ENCODE peak calls at places on chromosomes 11 and 22, in six cellular contexts. One of them, this sample, is unnamed.

GRCh38 chr11:10455637-10456487 is 798 bp downstream of the AMPD3 start:
- DNase-seq in endothelial cell of umbilical vein: peak
- DNase-seq in suprapubic skin: no peak
- DNase-seq in effector CD4-positive, alpha-beta T cell: peak
- DNase-seq in A172: peak
- DNase-seq in A549: peak
- DNase-seq in this sample: no peak

GRCh38 chr11:35288817-35289541 is 130.4 kb downstream of the SLC1A2 start:
- DNase-seq in suprapubic skin: no peak
- DNase-seq in endothelial cell of umbilical vein: no peak
- DNase-seq in effector CD4-positive, alpha-beta T cell: no peak
- DNase-seq in A172: peak
- DNase-seq in A549: no peak
- DNase-seq in this sample: no peak

GRCh38 chr11:38593649-38594048 is 1995.6 kb upstream of the RAG2 start:
- DNase-seq in A172: no peak
- DNase-seq in effector CD4-positive, alpha-beta T cell: no peak
- DNase-seq in suprapubic skin: no peak
- DNase-seq in A549: no peak
- DNase-seq in endothelial cell of umbilical vein: no peak
- DNase-seq in this sample: no peak

GRCh38 chr11:29527391-29527936 is 489.4 kb downstream of the KCNA4 start:
- DNase-seq in endothelial cell of umbilical vein: peak
- DNase-seq in A549: peak
- DNase-seq in effector CD4-positive, alpha-beta T cell: no peak
- DNase-seq in suprapubic skin: no peak
- DNase-seq in A172: peak
- DNase-seq in this sample: no peak

GRCh38 chr11:64101461-64101860 is 64.5 kb downstream of the MACROD1 start:
- DNase-seq in suprapubic skin: no peak
- DNase-seq in A172: no peak
- DNase-seq in effector CD4-positive, alpha-beta T cell: no peak
- DNase-seq in A549: no peak
- DNase-seq in endothelial cell of umbilical vein: no peak
- DNase-seq in this sample: no peak

GRCh38 chr22:23207786-23208325 is 27.5 kb downstream of the BCR start:
- DNase-seq in A172: no peak
- DNase-seq in suprapubic skin: no peak
- DNase-seq in effector CD4-positive, alpha-beta T cell: no peak
- DNase-seq in endothelial cell of umbilical vein: no peak
- DNase-seq in A549: no peak
- DNase-seq in this sample: no peak

GRCh38 chr11:57491371-57492061 is 24.0 kb downstream of the SLC43A1 start:
- DNase-seq in effector CD4-positive, alpha-beta T cell: peak
- DNase-seq in suprapubic skin: no peak
- DNase-seq in A549: peak
- DNase-seq in A172: no peak
- DNase-seq in endothelial cell of umbilical vein: peak
- DNase-seq in this sample: no peak

GRCh38 chr22:32466496-32466895 is 2.2 kb upstream of the BPIFC start:
- DNase-seq in endothelial cell of umbilical vein: no peak
- DNase-seq in A172: no peak
- DNase-seq in suprapubic skin: no peak
- DNase-seq in A549: no peak
- DNase-seq in effector CD4-positive, alpha-beta T cell: no peak
- DNase-seq in this sample: no peak

GRCh38 chr11:78202733-78203167 is 14.0 kb downstream of the USP35 start:
- DNase-seq in A172: no peak
- DNase-seq in suprapubic skin: no peak
- DNase-seq in A549: no peak
- DNase-seq in endothelial cell of umbilical vein: no peak
- DNase-seq in effector CD4-positive, alpha-beta T cell: peak
- DNase-seq in this sample: peak

GRCh38 chr11:47518212-47518959 is 34.5 kb downstream of the CELF1 start:
- DNase-seq in effector CD4-positive, alpha-beta T cell: no peak
- DNase-seq in A172: no peak
- DNase-seq in suprapubic skin: no peak
- DNase-seq in A549: no peak
- DNase-seq in endothelial cell of umbilical vein: peak
- DNase-seq in this sample: no peak

GRCh38 chr11:118435233-118435892 is 929 bp upstream of the KMT2A start:
- DNase-seq in A549: peak
- DNase-seq in endothelial cell of umbilical vein: peak
- DNase-seq in A172: no peak
- DNase-seq in effector CD4-positive, alpha-beta T cell: peak
- DNase-seq in suprapubic skin: peak
- DNase-seq in this sample: peak

GRCh38 chr11:75639752-75640151 is 29.1 kb downstream of the MAP6 start:
- DNase-seq in A549: no peak
- DNase-seq in effector CD4-positive, alpha-beta T cell: no peak
- DNase-seq in suprapubic skin: peak
- DNase-seq in A172: peak
- DNase-seq in endothelial cell of umbilical vein: peak
- DNase-seq in this sample: peak

GRCh38 chr11:78256962-78257361 is 68.2 kb downstream of the USP35 start:
- DNase-seq in suprapubic skin: peak
- DNase-seq in effector CD4-positive, alpha-beta T cell: no peak
- DNase-seq in A172: peak
- DNase-seq in endothelial cell of umbilical vein: peak
- DNase-seq in A549: no peak
- DNase-seq in this sample: peak

GRCh38 chr22:44786136-44786535 is 33.8 kb downstream of the ARHGAP8 start:
- DNase-seq in endothelial cell of umbilical vein: no peak
- DNase-seq in A172: no peak
- DNase-seq in effector CD4-positive, alpha-beta T cell: no peak
- DNase-seq in A549: no peak
- DNase-seq in suprapubic skin: no peak
- DNase-seq in this sample: no peak

GRCh38 chr11:7668911-7669310 is 4.4 kb downstream of the CYB5R2 start:
- DNase-seq in suprapubic skin: no peak
- DNase-seq in A172: no peak
- DNase-seq in endothelial cell of umbilical vein: no peak
- DNase-seq in A549: no peak
- DNase-seq in effector CD4-positive, alpha-beta T cell: no peak
- DNase-seq in this sample: no peak

GRCh38 chr11:88434333-88434976 is 96.9 kb upstream of the CTSC start:
- DNase-seq in A172: no peak
- DNase-seq in effector CD4-positive, alpha-beta T cell: no peak
- DNase-seq in suprapubic skin: no peak
- DNase-seq in endothelial cell of umbilical vein: no peak
- DNase-seq in A549: peak
- DNase-seq in this sample: no peak

GRCh38 chr11:67576742-67577475 is 6.7 kb upstream of the GSTP1 start:
- DNase-seq in endothelial cell of umbilical vein: no peak
- DNase-seq in A172: no peak
- DNase-seq in A549: no peak
- DNase-seq in suprapubic skin: no peak
- DNase-seq in effector CD4-positive, alpha-beta T cell: no peak
- DNase-seq in this sample: no peak

GRCh38 chr11:93537767-93538261 is 5.4 kb downstream of the SMCO4 start:
- DNase-seq in endothelial cell of umbilical vein: no peak
- DNase-seq in A172: no peak
- DNase-seq in suprapubic skin: no peak
- DNase-seq in effector CD4-positive, alpha-beta T cell: no peak
- DNase-seq in A549: no peak
- DNase-seq in this sample: no peak

GRCh38 chr11:46239801-46240061 is 37.7 kb upstream of the CREB3L1 start:
- DNase-seq in endothelial cell of umbilical vein: no peak
- DNase-seq in A172: peak
- DNase-seq in effector CD4-positive, alpha-beta T cell: no peak
- DNase-seq in A549: no peak
- DNase-seq in suprapubic skin: no peak
- DNase-seq in this sample: no peak

GRCh38 chr11:102139081-102139498 is 28.8 kb downstream of the YAP1 start:
- DNase-seq in suprapubic skin: no peak
- DNase-seq in A549: no peak
- DNase-seq in endothelial cell of umbilical vein: peak
- DNase-seq in A172: peak
- DNase-seq in effector CD4-positive, alpha-beta T cell: no peak
- DNase-seq in this sample: no peak

GRCh38 chr22:46418827-46419226 is 83.3 kb downstream of the TRMU start:
- DNase-seq in endothelial cell of umbilical vein: no peak
- DNase-seq in A549: no peak
- DNase-seq in effector CD4-positive, alpha-beta T cell: no peak
- DNase-seq in suprapubic skin: no peak
- DNase-seq in A172: no peak
- DNase-seq in this sample: no peak

GRCh38 chr11:26719289-26719688 is 2.6 kb downstream of the SLC5A12 start:
- DNase-seq in A172: no peak
- DNase-seq in suprapubic skin: no peak
- DNase-seq in effector CD4-positive, alpha-beta T cell: no peak
- DNase-seq in endothelial cell of umbilical vein: no peak
- DNase-seq in A549: no peak
- DNase-seq in this sample: no peak

GRCh38 chr11:69928124-69928523 is 108.9 kb upstream of the FGF3 start:
- DNase-seq in A549: no peak
- DNase-seq in endothelial cell of umbilical vein: no peak
- DNase-seq in A172: no peak
- DNase-seq in effector CD4-positive, alpha-beta T cell: no peak
- DNase-seq in suprapubic skin: peak
- DNase-seq in this sample: no peak

GRCh38 chr11:15775051-15775541 is 581.2 kb downstream of the SOX6 start:
- DNase-seq in effector CD4-positive, alpha-beta T cell: no peak
- DNase-seq in A549: no peak
- DNase-seq in endothelial cell of umbilical vein: no peak
- DNase-seq in A172: no peak
- DNase-seq in suprapubic skin: no peak
- DNase-seq in this sample: no peak

GRCh38 chr11:69644962-69645675 is 4.2 kb downstream of the CCND1 start:
- DNase-seq in A549: no peak
- DNase-seq in suprapubic skin: peak
- DNase-seq in A172: no peak
- DNase-seq in endothelial cell of umbilical vein: no peak
- DNase-seq in effector CD4-positive, alpha-beta T cell: no peak
- DNase-seq in this sample: no peak

GRCh38 chr11:17991799-17992433 is 20.9 kb downstream of the SERGEF start:
- DNase-seq in A549: peak
- DNase-seq in effector CD4-positive, alpha-beta T cell: peak
- DNase-seq in suprapubic skin: no peak
- DNase-seq in A172: peak
- DNase-seq in endothelial cell of umbilical vein: peak
- DNase-seq in this sample: no peak